ENCODE peak calls at places on chromosomes 7 and 10, in four cellular contexts. G, C, U and B are unnamed samples.
A peak's percentile ranks its signal among the peaks of the same experiment; 100 is the strongest.

GRCh38 chr10:17003151-17003550 is 126.5 kb downstream of the CUBN start:
- DNase-seq in C (no peak), U (peak; percentile 88), G (no peak), B (no peak)

GRCh38 chr10:68099736-68100135 is 9.6 kb upstream of the MYPN start:
- DNase-seq in U (no peak), C (no peak), G (no peak), B (no peak)

GRCh38 chr10:6567203-6567703 is 12.8 kb downstream of the PRKCQ start:
- DNase-seq in U (no peak), C (no peak), G (no peak), B (no peak)

GRCh38 chr7:141053626-141054025 is 20.2 kb upstream of the TMEM178B start:
- DNase-seq in C (no peak), G (no peak), U (no peak), B (no peak)

GRCh38 chr10:100505164-100505563 is 14.5 kb downstream of the SEC31B start:
- DNase-seq in C (no peak), G (no peak), U (no peak), B (no peak)

GRCh38 chr7:116687801-116688201 is 15.8 kb downstream of the MET start:
- DNase-seq in C (no peak), G (no peak), U (no peak), B (peak; percentile 10)

GRCh38 chr10:561721-562120 is 127.7 kb downstream of the DIP2C start:
- DNase-seq in C (no peak), U (no peak), G (no peak), B (no peak)

GRCh38 chr7:131068604-131069021 is 259.1 kb upstream of the MKLN1 start:
- DNase-seq in G (no peak), U (no peak), C (no peak), B (no peak)

GRCh38 chr7:17651926-17652385 is 288.3 kb downstream of the SNX13 start:
- DNase-seq in U (no peak), G (no peak), C (no peak), B (no peak)

GRCh38 chr7:31744294-31744874 is 57.4 kb downstream of the PPP1R17 start:
- DNase-seq in G (peak; percentile 49), U (peak; percentile 67), C (peak; percentile 33), B (peak; percentile 49)

GRCh38 chr10:80517416-80518142 is 20.1 kb upstream of the SH2D4B start:
- DNase-seq in U (no peak), G (no peak), C (no peak), B (no peak)

GRCh38 chr7:32937344-32938174 is 19.7 kb upstream of the FKBP9 start:
- DNase-seq in C (no peak), U (peak; percentile 61), G (peak; percentile 33), B (peak; percentile 40)

GRCh38 chr10:68235111-68235510 is 3.2 kb upstream of the ATOH7 start:
- DNase-seq in G (no peak), U (no peak), C (no peak), B (no peak)

GRCh38 chr10:98886686-98887085 is 349.0 kb downstream of the HPSE2 start:
- DNase-seq in C (no peak), U (no peak), G (no peak), B (no peak)

GRCh38 chr7:42739591-42739990 is 172.3 kb downstream of the C7orf25 start:
- DNase-seq in C (no peak), G (no peak), U (no peak), B (no peak)

GRCh38 chr7:140635345-140635744 is 5.3 kb downstream of the DENND2A start:
- DNase-seq in G (no peak), U (no peak), C (no peak), B (no peak)

GRCh38 chr7:22651036-22651435 is 76.0 kb upstream of the IL6 start:
- DNase-seq in C (no peak), U (no peak), G (no peak), B (no peak)

GRCh38 chr10:50275650-50276235 is 24.4 kb upstream of the ASAH2 start:
- DNase-seq in G (peak; percentile 50), U (peak; percentile 88), C (peak; percentile 25), B (peak; percentile 20)

GRCh38 chr7:138773817-138774216 is 24.0 kb upstream of the TMEM213 start:
- DNase-seq in U (no peak), C (no peak), G (no peak), B (no peak)

GRCh38 chr10:96415150-96415895 is 56.5 kb upstream of the OPALIN start:
- DNase-seq in C (no peak), G (no peak), U (no peak), B (no peak)

GRCh38 chr10:75024971-75025523 is 86.4 kb upstream of the SAMD8 start:
- DNase-seq in C (no peak), U (no peak), G (no peak), B (no peak)

GRCh38 chr7:80481196-80481884 is 30.5 kb downstream of the GNAT3 start:
- DNase-seq in C (no peak), G (no peak), U (no peak), B (no peak)

GRCh38 chr10:127945335-127945734 is 38.4 kb downstream of the PTPRE start:
- DNase-seq in G (no peak), U (no peak), C (no peak), B (no peak)

GRCh38 chr10:77699080-77699645 is 61.6 kb upstream of the KCNMA1 start:
- DNase-seq in C (no peak), G (no peak), U (no peak), B (no peak)

GRCh38 chr10:96794786-96795733 is 37.0 kb upstream of the LCOR start:
- DNase-seq in G (no peak), C (no peak), U (no peak), B (peak; percentile 27)

GRCh38 chr7:13882051-13882450 is 107.4 kb downstream of the ETV1 start:
- DNase-seq in G (no peak), C (no peak), U (no peak), B (no peak)

GRCh38 chr10:76311752-76312699 is 880.6 kb downstream of the LRMDA start:
- DNase-seq in C (no peak), G (peak; percentile 69), U (peak; percentile 14), B (peak; percentile 52)

GRCh38 chr7:129122086-129122750 is 22.3 kb upstream of the TSPAN33 start:
- DNase-seq in U (no peak), C (peak; percentile 84), G (no peak), B (no peak)

GRCh38 chr10:33277135-33277536 is 57.3 kb downstream of the NRP1 start:
- DNase-seq in U (no peak), C (no peak), G (no peak), B (no peak)

GRCh38 chr10:78889536-78890063 is 179.2 kb upstream of the ZMIZ1 start:
- DNase-seq in G (no peak), C (no peak), U (no peak), B (no peak)

GRCh38 chr7:135664046-135664589 is 1.8 kb downstream of the STMP1 start:
- DNase-seq in U (peak; percentile 70), G (no peak), C (no peak), B (peak; percentile 13)

GRCh38 chr7:104956753-104957450 is 57.1 kb upstream of the KMT2E start:
- DNase-seq in U (no peak), G (no peak), C (peak; percentile 77), B (no peak)

GRCh38 chr10:73529089-73529832 is 33.4 kb upstream of the PPP3CB start:
- DNase-seq in G (peak; percentile 71), C (peak; percentile 20), U (peak; percentile 87), B (peak; percentile 89)

GRCh38 chr10:109866168-109866994 is 56.9 kb downstream of the XPNPEP1 start:
- DNase-seq in C (no peak), U (peak; percentile 30), G (peak; percentile 46), B (no peak)

GRCh38 chr10:125936331-125936730 is 40.0 kb downstream of the FANK1 start:
- DNase-seq in U (no peak), C (no peak), G (no peak), B (no peak)

GRCh38 chr10:91036807-91037405 is 116.0 kb upstream of the ANKRD1 start:
- DNase-seq in U (no peak), C (no peak), G (no peak), B (no peak)
- TF ChIP-seq FOXK2 in U (no peak), C (no peak), G (no peak), B (no peak)

GRCh38 chr10:133224076-133224475 is 5.9 kb upstream of the UTF1 start:
- DNase-seq in C (no peak), G (no peak), U (no peak), B (no peak)

GRCh38 chr10:133225707-133226191 is 4.3 kb upstream of the UTF1 start:
- DNase-seq in C (no peak), U (no peak), G (no peak), B (no peak)

GRCh38 chr10:133227256-133227655 is 2.8 kb upstream of the UTF1 start:
- DNase-seq in C (no peak), G (no peak), U (no peak), B (no peak)

GRCh38 chr10:133224861-133225366 is 5.1 kb upstream of the UTF1 start:
- DNase-seq in U (peak; percentile 72), C (no peak), G (no peak), B (no peak)

DNA sequence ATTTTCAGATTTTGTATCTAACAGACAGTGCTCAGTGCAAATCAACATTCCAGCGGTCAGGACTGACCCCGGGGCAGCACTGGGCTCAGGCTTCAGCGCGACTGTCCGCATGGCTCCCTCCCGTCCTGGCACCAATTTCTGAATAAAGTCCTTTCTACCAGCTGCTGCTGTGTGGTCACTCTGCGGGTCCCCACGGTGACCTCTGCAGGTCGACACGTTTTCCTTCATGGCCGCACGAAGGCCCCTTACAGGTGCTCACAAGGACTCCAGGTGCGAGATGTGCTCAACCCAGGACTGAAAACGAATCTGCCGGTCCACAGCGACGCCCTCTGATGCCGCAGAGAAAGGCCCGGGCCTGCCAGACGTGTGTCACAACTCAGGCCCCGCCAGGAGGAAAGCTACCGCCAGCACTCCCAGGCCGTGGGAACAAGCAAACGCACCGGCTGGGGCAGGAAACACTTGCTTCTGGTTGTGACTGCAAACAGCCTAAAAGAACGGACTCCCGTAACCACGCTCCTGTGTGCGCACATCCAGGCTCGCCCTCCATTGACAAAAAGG is 3.7 kb upstream of the UTF1 start:
- DNase-seq in U (no peak), C (no peak), G (no peak), B (peak; percentile 22)
- TF ChIP-seq FOXK2 in U (no peak), C (no peak), G (no peak), B (no peak)

GRCh38 chr7:30660331-30661255 is 21.7 kb downstream of the CRHR2 start:
- DNase-seq in C (no peak), U (no peak), G (no peak), B (no peak)
- TF ChIP-seq FOXK2 in C (no peak), U (no peak), G (no peak), B (no peak)

GRCh38 chr7:29265208-29265923 is 70.8 kb downstream of the CHN2 start:
- DNase-seq in U (no peak), G (no peak), C (no peak), B (no peak)
- TF ChIP-seq FOXK2 in U (no peak), G (no peak), C (no peak), B (no peak)

GRCh38 chr10:36506696-36507477 is 618.5 kb upstream of the ANKRD30A start:
- DNase-seq in U (no peak), G (no peak), C (no peak), B (no peak)
- TF ChIP-seq FOXK2 in U (no peak), G (no peak), C (no peak), B (no peak)

GRCh38 chr10:71141528-71141927 is 70.8 kb upstream of the UNC5B start:
- DNase-seq in G (no peak), C (no peak), U (no peak), B (no peak)
- TF ChIP-seq FOXK2 in G (no peak), C (no peak), U (no peak), B (no peak)